ENCODE peak calls at places on chromosomes 11 and 22, in seven cellular contexts. Z is HS-5, B is IMR-90, U is omental fat pad, S is right lobe of liver, E is T-helper 9 cell, W is DMS 273 treated with DMSO at 0.1 percent for 48 hours. T is an unnamed sample.

GRCh38 chr11:64382586-64382985 is 23.6 kb downstream of the RPS6KA4 start:
- DNase-seq in Z (no peak), B (no peak), U (no peak), S (no peak), E (no peak), W (no peak), T (no peak)

GRCh38 chr11:73376168-73376802 is at the start of gene RELT:
- DNase-seq in Z (peak; percentile 45), B (peak; percentile 89), U (peak; percentile 71), S (peak; percentile 91), E (peak; percentile 94), W (peak; percentile 28), T (peak; percentile 73)

GRCh38 chr22:20206709-20207215 is 55.9 kb upstream of the CCDC188 start:
- DNase-seq in Z (peak; percentile 3), B (peak; percentile 22), U (no peak), S (peak; percentile 91), E (no peak), W (no peak), T (no peak)

GRCh38 chr11:70205766-70206165 is 2.7 kb downstream of the FADD start:
- DNase-seq in Z (no peak), B (no peak), U (no peak), S (peak; percentile 39), E (no peak), W (no peak), T (no peak)

GRCh38 chr11:78417175-78417887 is at the start of gene GAB2:
- DNase-seq in Z (no peak), B (no peak), U (no peak), S (peak; percentile 61), E (peak; percentile 27), W (no peak), T (no peak)

GRCh38 chr11:68948496-68948895 is 32.3 kb downstream of the MRGPRD start:
- DNase-seq in Z (no peak), B (peak; percentile 50), U (no peak), S (no peak), E (no peak), W (no peak), T (no peak)

GRCh38 chr11:115290479-115291390 is 213.5 kb downstream of the CADM1 start:
- DNase-seq in Z (no peak), B (no peak), U (no peak), S (no peak), E (no peak), W (no peak), T (no peak)

GRCh38 chr22:29152381-29153138 is 53.1 kb upstream of the EMID1 start:
- DNase-seq in Z (no peak), B (no peak), U (no peak), S (no peak), E (no peak), W (no peak), T (peak; percentile 14)